ENCODE peak calls at places on chromosomes 6 and 20, in eight cellular contexts. G, S, K, Y, N, F, X and L are unnamed samples.

GRCh38 chr20:35597186-35597585 is 18.4 kb upstream of the SPAG4 start:
- DNase-seq in G (no peak), S (peak), K (no peak), Y (no peak), N (no peak), F (no peak), X (no peak), L (no peak)

GRCh38 chr20:59308493-59309201 is 8.2 kb downstream of the EDN3 start:
- DNase-seq in G (no peak), S (peak), K (no peak), Y (no peak), N (no peak), F (no peak), X (no peak), L (no peak)

GRCh38 chr6:54697423-54697822 is 149.1 kb upstream of the FAM83B start:
- DNase-seq in G (no peak), S (no peak), K (no peak), Y (no peak), N (no peak), F (no peak), X (no peak), L (no peak)

GRCh38 chr6:158399040-158399700 is 86.9 kb downstream of the TULP4 start:
- DNase-seq in G (no peak), S (no peak), K (no peak), Y (no peak), N (no peak), F (no peak), X (no peak), L (no peak)

GRCh38 chr20:25309395-25310267 is 61.7 kb downstream of the PYGB start:
- DNase-seq in G (no peak), S (no peak), K (peak), Y (no peak), N (no peak), F (no peak), X (peak), L (peak)

GRCh38 chr6:21595265-21595950 is 1.9 kb downstream of the SOX4 start:
- DNase-seq in G (peak), S (no peak), K (no peak), Y (no peak), N (no peak), F (no peak), X (peak), L (no peak)

GRCh38 chr6:125220712-125221111 is 67.1 kb downstream of the TPD52L1 start:
- DNase-seq in G (peak), S (no peak), K (no peak), Y (no peak), N (no peak), F (no peak), X (peak), L (no peak)

GRCh38 chr6:109182590-109182989 is 87.3 kb downstream of the CEP57L1 start:
- DNase-seq in G (no peak), S (no peak), K (no peak), Y (no peak), N (no peak), F (no peak), X (no peak), L (no peak)

GRCh38 chr20:58073945-58074920 is 154.2 kb downstream of the ANKRD60 start:
- DNase-seq in G (no peak), S (peak), K (peak), Y (no peak), N (no peak), F (no peak), X (peak), L (no peak)

GRCh38 chr6:168118935-168119334 is 39.9 kb upstream of the FRMD1 start:
- DNase-seq in G (no peak), S (no peak), K (no peak), Y (no peak), N (no peak), F (no peak), X (no peak), L (no peak)

GRCh38 chr6:156869986-156870398 is 92.8 kb downstream of the ARID1B start:
- DNase-seq in G (no peak), S (peak), K (no peak), Y (no peak), N (no peak), F (no peak), X (no peak), L (no peak)

GRCh38 chr6:36598739-36599318 is 4.7 kb downstream of the SRSF3 start:
- DNase-seq in G (no peak), S (no peak), K (no peak), Y (no peak), N (no peak), F (no peak), X (no peak), L (no peak)

GRCh38 chr6:28474441-28475219 is 31.3 kb upstream of the ZSCAN23 start:
- DNase-seq in G (peak), S (peak), K (peak), Y (peak), N (no peak), F (no peak), X (no peak), L (peak)

GRCh38 chr6:42043787-42044475 is 6.4 kb upstream of the TAF8 start:
- DNase-seq in G (peak), S (peak), K (peak), Y (peak), N (peak), F (peak), X (peak), L (peak)

GRCh38 chr6:36874016-36874442 is 574 bp downstream of the PPIL1 start:
- DNase-seq in G (no peak), S (no peak), K (no peak), Y (no peak), N (no peak), F (no peak), X (no peak), L (no peak)

GRCh38 chr6:6407061-6407723 is 86.7 kb upstream of the F13A1 start:
- DNase-seq in G (no peak), S (no peak), K (no peak), Y (no peak), N (no peak), F (no peak), X (no peak), L (no peak)

GRCh38 chr6:151917531-151918329 is 110.2 kb downstream of the ESR1 start:
- DNase-seq in G (no peak), S (peak), K (no peak), Y (no peak), N (no peak), F (no peak), X (no peak), L (no peak)

GRCh38 chr6:108622601-108623335 is 62.1 kb downstream of the FOXO3 start:
- DNase-seq in G (no peak), S (no peak), K (peak), Y (no peak), N (no peak), F (no peak), X (no peak), L (no peak)

GRCh38 chr6:166330612-166331011 is 11.7 kb downstream of the SFT2D1 start:
- DNase-seq in G (peak), S (peak), K (no peak), Y (peak), N (peak), F (no peak), X (no peak), L (no peak)

GRCh38 chr20:49894073-49894470 is 21.3 kb downstream of the SPATA2 start:
- DNase-seq in G (no peak), S (no peak), K (no peak), Y (no peak), N (no peak), F (no peak), X (no peak), L (no peak)

GRCh38 chr20:25149986-25150385 is 45.5 kb upstream of the ENTPD6 start:
- DNase-seq in G (no peak), S (no peak), K (no peak), Y (no peak), N (no peak), F (no peak), X (no peak), L (no peak)

GRCh38 chr20:24804481-24805206 is 144.4 kb upstream of the CST7 start:
- DNase-seq in G (no peak), S (no peak), K (no peak), Y (no peak), N (no peak), F (no peak), X (no peak), L (no peak)

GRCh38 chr6:113414511-113414910 is 442.6 kb upstream of the MARCKS start:
- DNase-seq in G (no peak), S (no peak), K (peak), Y (no peak), N (no peak), F (no peak), X (peak), L (peak)

GRCh38 chr6:143485967-143486366 is 25.6 kb downstream of the FUCA2 start:
- DNase-seq in G (no peak), S (no peak), K (no peak), Y (no peak), N (no peak), F (no peak), X (no peak), L (no peak)

GRCh38 chr20:57713951-57714350 is 4.1 kb upstream of the PMEPA1 start:
- DNase-seq in G (no peak), S (no peak), K (no peak), Y (no peak), N (no peak), F (no peak), X (no peak), L (no peak)

GRCh38 chr6:138577151-138577915 is 78.0 kb upstream of the NHSL1 start:
- DNase-seq in G (no peak), S (no peak), K (no peak), Y (no peak), N (no peak), F (no peak), X (no peak), L (no peak)

GRCh38 chr6:126054258-126054702 is 67.9 kb downstream of the TRMT11 start:
- DNase-seq in G (no peak), S (no peak), K (no peak), Y (no peak), N (no peak), F (no peak), X (no peak), L (no peak)

GRCh38 chr20:17995967-17996819 is 27.4 kb downstream of the MGME1 start:
- DNase-seq in G (peak), S (peak), K (peak), Y (peak), N (no peak), F (no peak), X (peak), L (no peak)

GRCh38 chr6:87391334-87391733 is 16.4 kb upstream of the CFAP206 start:
- DNase-seq in G (peak), S (peak), K (peak), Y (peak), N (no peak), F (no peak), X (no peak), L (no peak)

GRCh38 chr6:136669299-136669699 is 119.1 kb upstream of the MAP7 start:
- DNase-seq in G (no peak), S (no peak), K (peak), Y (no peak), N (no peak), F (no peak), X (no peak), L (no peak)

GRCh38 chr20:44901972-44902371 is 7.9 kb upstream of the PABPC1L start:
- DNase-seq in G (no peak), S (no peak), K (peak), Y (no peak), N (no peak), F (no peak), X (no peak), L (no peak)

GRCh38 chr6:3610896-3611295 is 140.6 kb downstream of the PXDC1 start:
- DNase-seq in G (no peak), S (no peak), K (no peak), Y (no peak), N (no peak), F (no peak), X (no peak), L (no peak)

GRCh38 chr6:74579794-74580193 is 626.1 kb downstream of the COL12A1 start:
- DNase-seq in G (no peak), S (no peak), K (no peak), Y (no peak), N (no peak), F (no peak), X (no peak), L (no peak)

GRCh38 chr20:50788045-50788867 is 6.6 kb upstream of the BCAS4 start:
- DNase-seq in G (no peak), S (peak), K (peak), Y (peak), N (no peak), F (no peak), X (peak), L (peak)

GRCh38 chr6:52369234-52369633 is 7.3 kb downstream of the PAQR8 start:
- DNase-seq in G (no peak), S (no peak), K (no peak), Y (no peak), N (no peak), F (no peak), X (no peak), L (no peak)

GRCh38 chr20:973785-974194 is 28.3 kb downstream of the RSPO4 start:
- DNase-seq in G (peak), S (peak), K (peak), Y (peak), N (no peak), F (no peak), X (no peak), L (peak)